ENCODE peak calls at places on chromosomes 5 and 9, in ten cellular contexts. H, R, U, J, W, P, L, K, D and V are unnamed samples.

GRCh38 chr5:72070519-72070918 is 36.8 kb upstream of the MAP1B start:
- DNase-seq in H (no peak), R (no peak), U (peak), J (no peak), W (no peak), P (no peak), L (no peak), K (no peak), D (no peak), V (no peak)

GRCh38 chr5:52989781-52990530 is 804 bp downstream of the ITGA2 start:
- DNase-seq in H (peak), R (no peak), U (no peak), J (peak), W (peak), P (peak), L (peak), K (peak), D (peak), V (peak)

GRCh38 chr5:180331647-180331950 is 21.5 kb downstream of the GFPT2 start:
- DNase-seq in H (no peak), R (no peak), U (peak), J (no peak), W (no peak), P (no peak), L (no peak), K (no peak), D (no peak), V (no peak)

GRCh38 chr5:115579747-115580173 is 22.5 kb downstream of the TICAM2 start:
- DNase-seq in H (no peak), R (no peak), U (no peak), J (no peak), W (no peak), P (no peak), L (no peak), K (no peak), D (no peak), V (no peak)

GRCh38 chr5:74206571-74207550 is 433.7 kb downstream of the ENC1 start:
- DNase-seq in H (no peak), R (no peak), U (no peak), J (peak), W (no peak), P (no peak), L (peak), K (peak), D (peak), V (no peak)

GRCh38 chr9:121169094-121169601 is 32.5 kb downstream of the RAB14 start:
- DNase-seq in H (no peak), R (no peak), U (peak), J (peak), W (no peak), P (peak), L (peak), K (peak), D (no peak), V (peak)

GRCh38 chr5:93717162-93717561 is 24.2 kb downstream of the POU5F2 start:
- DNase-seq in H (no peak), R (no peak), U (peak), J (peak), W (no peak), P (no peak), L (peak), K (no peak), D (peak), V (no peak)

GRCh38 chr5:173878224-173878967 is 9.8 kb upstream of the CPEB4 start:
- DNase-seq in H (no peak), R (no peak), U (no peak), J (peak), W (peak), P (no peak), L (no peak), K (peak), D (peak), V (no peak)

GRCh38 chr5:117262607-117263131 is 688.0 kb upstream of the SEMA6A start:
- DNase-seq in H (no peak), R (no peak), U (no peak), J (no peak), W (no peak), P (no peak), L (no peak), K (no peak), D (no peak), V (no peak)

GRCh38 chr5:113546711-113547159 is 33.2 kb downstream of the YTHDC2 start:
- DNase-seq in H (no peak), R (no peak), U (no peak), J (peak), W (peak), P (no peak), L (peak), K (no peak), D (peak), V (no peak)

GRCh38 chr9:86303316-86303975 is 21.1 kb upstream of the ISCA1 start:
- DNase-seq in H (no peak), R (no peak), U (no peak), J (peak), W (no peak), P (peak), L (no peak), K (no peak), D (no peak), V (peak)

GRCh38 chr5:123721721-123722276 is 209.8 kb downstream of the CSNK1G3 start:
- DNase-seq in H (no peak), R (no peak), U (no peak), J (peak), W (no peak), P (no peak), L (peak), K (no peak), D (no peak), V (no peak)

GRCh38 chr9:113631811-113632665 is 168.5 kb downstream of the RGS3 start:
- DNase-seq in H (no peak), R (no peak), U (no peak), J (no peak), W (no peak), P (no peak), L (no peak), K (no peak), D (no peak), V (no peak)

GRCh38 chr5:143491644-143492043 is 88.2 kb upstream of the NR3C1 start:
- DNase-seq in H (no peak), R (no peak), U (peak), J (peak), W (no peak), P (no peak), L (peak), K (no peak), D (no peak), V (no peak)

GRCh38 chr9:91178281-91179236 is 183.2 kb downstream of the AUH start:
- DNase-seq in H (no peak), R (no peak), U (no peak), J (no peak), W (peak), P (peak), L (no peak), K (no peak), D (no peak), V (no peak)

GRCh38 chr5:95619096-95619495 is 791 bp upstream of the GPR150 start:
- DNase-seq in H (no peak), R (no peak), U (no peak), J (peak), W (no peak), P (no peak), L (no peak), K (no peak), D (no peak), V (no peak)

GRCh38 chr5:168875839-168876238 is 296.7 kb upstream of the PANK3 start:
- DNase-seq in H (no peak), R (no peak), U (no peak), J (no peak), W (no peak), P (no peak), L (no peak), K (no peak), D (no peak), V (no peak)

GRCh38 chr5:151205411-151205810 is 18.5 kb downstream of the CCDC69 start:
- DNase-seq in H (no peak), R (no peak), U (no peak), J (no peak), W (no peak), P (no peak), L (no peak), K (no peak), D (no peak), V (no peak)

GRCh38 chr5:177070536-177071191 is 16.1 kb upstream of the FGFR4 start:
- DNase-seq in H (no peak), R (no peak), U (no peak), J (no peak), W (no peak), P (no peak), L (no peak), K (no peak), D (no peak), V (no peak)

GRCh38 chr9:652896-653295 is 188.6 kb upstream of the DMRT1 start:
- DNase-seq in H (no peak), R (no peak), U (no peak), J (peak), W (no peak), P (no peak), L (peak), K (no peak), D (peak), V (no peak)

GRCh38 chr5:138461343-138462125 is 3.7 kb upstream of the EGR1 start:
- DNase-seq in H (no peak), R (no peak), U (peak), J (peak), W (no peak), P (no peak), L (peak), K (no peak), D (peak), V (no peak)

GRCh38 chr5:134547579-134547978 is 22.1 kb downstream of the JADE2 start:
- DNase-seq in H (no peak), R (no peak), U (no peak), J (peak), W (no peak), P (no peak), L (peak), K (no peak), D (peak), V (no peak)

GRCh38 chr5:134512661-134512999 is 12.8 kb upstream of the JADE2 start:
- DNase-seq in H (no peak), R (no peak), U (no peak), J (no peak), W (no peak), P (no peak), L (no peak), K (peak), D (peak), V (no peak)

GRCh38 chr5:42531611-42532010 is 108.4 kb downstream of the GHR start:
- DNase-seq in H (no peak), R (no peak), U (no peak), J (no peak), W (no peak), P (no peak), L (peak), K (no peak), D (no peak), V (no peak)

GRCh38 chr5:17216176-17216973 is 1.1 kb upstream of the BASP1 start:
- DNase-seq in H (no peak), R (no peak), U (peak), J (peak), W (peak), P (no peak), L (peak), K (peak), D (peak), V (peak)

DNA sequence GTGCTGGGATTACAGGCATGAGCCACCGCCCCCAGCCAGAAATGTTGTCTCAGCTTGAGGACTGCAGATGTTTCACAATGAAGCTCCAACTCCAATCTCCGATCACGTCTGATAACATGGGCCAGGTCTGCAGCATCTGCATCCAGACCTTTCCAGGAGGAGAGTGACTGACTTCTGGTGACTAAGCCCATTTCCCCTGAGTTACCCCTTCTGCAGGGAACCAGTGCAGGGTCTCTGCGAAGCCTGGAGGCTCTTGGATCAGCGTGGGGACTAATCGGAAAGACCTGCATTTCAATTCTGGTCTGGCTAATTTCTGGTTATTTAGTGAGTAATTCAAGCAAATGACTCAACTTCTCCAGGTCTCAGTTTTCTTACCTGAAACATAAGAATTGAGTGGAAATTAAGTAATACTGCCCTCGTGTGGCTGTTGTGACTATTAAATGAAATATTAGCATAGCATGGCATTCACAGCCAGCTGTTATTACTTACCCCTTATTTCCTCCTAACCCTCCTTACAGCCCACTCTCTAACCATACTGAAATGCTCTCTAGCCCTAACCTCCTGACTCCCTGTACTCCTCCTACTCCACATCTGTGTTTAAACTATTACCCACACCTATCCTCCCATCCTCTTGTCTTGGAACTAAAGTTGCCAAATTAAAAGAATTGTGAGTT is 2.2 kb upstream of the GNPDA1 start:
- DNase-seq in H (no peak), R (peak), U (peak), J (peak), W (no peak), P (peak), L (peak), K (no peak), D (peak), V (peak)
- H3K27ac ChIP-seq in H (peak), R (no peak), U (peak), J (no peak), W (peak), P (peak), L (no peak), K (no peak), D (peak), V (peak)

GRCh38 chr9:117678882-117679281 is 25.3 kb upstream of the TLR4 start:
- DNase-seq in H (no peak), R (no peak), U (peak), J (no peak), W (no peak), P (no peak), L (no peak), K (no peak), D (no peak), V (no peak)
- H3K27ac ChIP-seq in H (no peak), R (no peak), U (no peak), J (no peak), W (no peak), P (no peak), L (no peak), K (no peak), D (no peak), V (no peak)

DNA sequence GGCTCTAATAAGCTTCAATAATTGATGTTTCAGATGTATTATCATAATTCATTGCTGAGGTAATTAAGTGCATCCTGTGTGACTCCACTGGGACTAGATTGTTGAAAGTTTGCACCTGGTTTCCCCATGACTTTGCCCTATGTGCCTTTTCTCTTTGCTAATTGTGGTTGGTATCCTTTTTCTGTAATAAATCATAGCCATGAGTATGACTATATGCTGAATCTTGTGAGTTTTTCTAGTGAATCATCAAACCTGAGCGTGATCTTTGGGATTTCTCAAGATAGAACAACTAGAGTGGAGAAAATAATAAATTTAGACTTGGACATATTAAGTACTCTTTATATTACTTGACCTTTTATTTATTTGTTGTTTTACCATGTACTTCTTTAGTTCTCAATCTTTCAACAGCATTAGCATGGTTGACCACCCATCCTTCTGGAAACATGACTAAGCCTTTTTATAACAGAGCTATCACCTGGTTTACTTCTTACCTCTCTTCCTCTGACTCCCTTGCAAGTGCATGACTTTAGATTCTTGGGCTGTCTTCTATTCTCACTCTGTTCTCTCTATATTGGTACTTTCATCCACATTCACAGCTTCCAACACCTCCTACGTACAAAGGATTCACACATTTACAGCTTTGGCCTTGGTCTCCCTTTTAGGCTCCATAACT is 239.6 kb upstream of the TAS2R1 start:
- DNase-seq in H (no peak), R (no peak), U (no peak), J (peak), W (no peak), P (no peak), L (peak), K (no peak), D (no peak), V (no peak)
- H3K27ac ChIP-seq in H (no peak), R (no peak), U (no peak), J (no peak), W (no peak), P (no peak), L (no peak), K (no peak), D (no peak), V (no peak)

GRCh38 chr9:137436761-137437600 is 4.2 kb downstream of the ENTPD8 start:
- DNase-seq in H (no peak), R (no peak), U (no peak), J (no peak), W (no peak), P (no peak), L (no peak), K (peak), D (no peak), V (no peak)
- H3K27ac ChIP-seq in H (no peak), R (no peak), U (no peak), J (no peak), W (no peak), P (no peak), L (no peak), K (no peak), D (no peak), V (no peak)

GRCh38 chr5:82405618-82406199 is 127.6 kb upstream of the RPS23 start:
- DNase-seq in H (no peak), R (no peak), U (no peak), J (peak), W (no peak), P (no peak), L (peak), K (no peak), D (no peak), V (no peak)

GRCh38 chr5:82404382-82404945 is 126.3 kb upstream of the RPS23 start:
- DNase-seq in H (no peak), R (no peak), U (peak), J (no peak), W (no peak), P (no peak), L (no peak), K (no peak), D (no peak), V (no peak)

GRCh38 chr5:82406200-82406773 is 128.1 kb upstream of the RPS23 start:
- DNase-seq in H (no peak), R (no peak), U (no peak), J (peak), W (no peak), P (no peak), L (peak), K (no peak), D (peak), V (no peak)

GRCh38 chr5:82403724-82404123 is 125.6 kb upstream of the RPS23 start:
- DNase-seq in H (no peak), R (no peak), U (no peak), J (no peak), W (no peak), P (no peak), L (no peak), K (no peak), D (no peak), V (no peak)

DNA sequence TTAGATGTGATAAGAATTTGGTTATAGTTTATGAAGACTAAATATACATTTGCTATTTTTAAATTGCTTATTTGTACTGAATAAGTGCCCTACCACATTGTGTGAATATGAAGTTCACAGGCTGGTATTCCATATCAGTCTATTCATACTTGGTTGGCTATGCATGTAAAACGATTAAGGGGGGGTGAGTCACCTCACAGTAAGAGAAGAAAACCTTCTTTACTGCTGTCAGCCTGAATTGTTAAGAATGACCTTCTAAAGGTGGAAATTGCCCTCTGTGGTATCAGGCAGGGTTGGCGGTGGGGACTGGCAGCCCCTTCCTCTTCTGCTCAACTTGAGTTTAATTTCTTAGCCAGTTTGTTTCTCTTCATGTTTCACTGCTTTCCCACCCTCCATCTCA is 127.0 kb upstream of the RPS23 start:
- DNase-seq in H (no peak), R (no peak), U (no peak), J (peak), W (no peak), P (no peak), L (peak), K (no peak), D (no peak), V (no peak)
- H3K27ac ChIP-seq in H (no peak), R (no peak), U (no peak), J (no peak), W (peak), P (no peak), L (peak), K (no peak), D (no peak), V (no peak)

DNA sequence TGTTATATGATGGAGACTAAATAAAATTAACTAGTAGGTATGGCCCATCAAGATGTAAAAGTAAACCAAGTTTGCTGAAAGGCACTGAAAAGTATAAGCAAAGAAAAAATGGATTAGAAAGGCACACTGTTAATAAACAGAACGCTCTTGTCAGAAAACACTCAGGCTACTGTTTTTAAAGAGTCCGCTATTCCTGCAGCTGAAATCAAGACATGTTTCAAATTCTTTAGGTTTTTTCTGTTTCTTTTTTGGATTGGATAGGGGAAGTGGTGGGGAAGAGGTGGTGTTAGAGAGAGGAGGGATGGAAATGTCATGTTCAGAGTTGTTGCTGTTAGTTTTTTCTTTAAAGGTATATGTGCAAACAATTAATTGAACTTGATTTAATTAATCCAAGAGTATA is 17.5 kb downstream of the OSTF1 start:
- DNase-seq in H (no peak), R (no peak), U (no peak), J (peak), W (no peak), P (no peak), L (peak), K (no peak), D (no peak), V (no peak)
- H3K27ac ChIP-seq in H (no peak), R (no peak), U (no peak), J (peak), W (no peak), P (no peak), L (no peak), K (no peak), D (no peak), V (no peak)

GRCh38 chr9:87573841-87574342 is 76.2 kb downstream of the DAPK1 start:
- DNase-seq in H (no peak), R (no peak), U (no peak), J (no peak), W (no peak), P (no peak), L (no peak), K (no peak), D (no peak), V (no peak)
- H3K27ac ChIP-seq in H (no peak), R (no peak), U (no peak), J (no peak), W (no peak), P (no peak), L (no peak), K (no peak), D (no peak), V (no peak)